ENCODE peak calls at places on chromosomes 4 and X, in four cellular contexts. U is body of pancreas; H is HEK293T; L is activated naive CD8-positive, alpha-beta T cell treated with anti-CD3 and anti-CD28 coated beads, Interleukin-2, amount 10 ng/mL, durations not matched to agents 7 days and 5 days. R is an unnamed sample.
A peak's percentile ranks its signal among the peaks of the same experiment; 100 is the strongest.

GRCh38 chr4:118018381-118018780 is 15.9 kb upstream of the NDST3 start:
- DNase-seq in U (no peak), H (no peak), L (no peak), R (no peak)

GRCh38 chr4:52551487-52551886 is 107.6 kb downstream of the USP46 start:
- DNase-seq in L (no peak), U (no peak), H (no peak), R (no peak)

GRCh38 chr4:73383452-73383851 is 20.6 kb upstream of the ALB start:
- DNase-seq in U (peak; percentile 37), L (no peak), H (no peak), R (no peak)

GRCh38 chr4:146916479-146917076 is 29.1 kb downstream of the TTC29 start:
- DNase-seq in L (no peak), U (no peak), H (no peak), R (no peak)

GRCh38 chr4:108247511-108248088 is 78.9 kb upstream of the LEF1 start:
- DNase-seq in L (no peak), U (no peak), H (peak; percentile 72), R (no peak)

GRCh38 chr4:122668241-122668640 is 47.4 kb upstream of the IL21 start:
- DNase-seq in L (no peak), U (no peak), H (no peak), R (no peak)

GRCh38 chr4:6694177-6694901 is 661 bp downstream of the S100P start:
- DNase-seq in L (no peak), U (no peak), H (no peak), R (no peak)

GRCh38 chr4:186854256-186854655 is 130.6 kb upstream of the FAT1 start:
- DNase-seq in L (no peak), U (no peak), H (no peak), R (no peak)

GRCh38 chrX:134513091-134513490 is 53.1 kb downstream of the HPRT1 start:
- DNase-seq in L (no peak), U (no peak), H (no peak), R (no peak)

GRCh38 chr4:139560396-139561084 is 4.5 kb upstream of the SETD7 start:
- DNase-seq in H (no peak), L (no peak), U (no peak), R (no peak)

GRCh38 chr4:40193018-40193571 is 3.7 kb upstream of the RHOH start:
- DNase-seq in H (no peak), L (peak; percentile 65), U (no peak), R (no peak)

GRCh38 chr4:74755486-74755885 is 38.8 kb downstream of the BTC start:
- DNase-seq in U (no peak), H (no peak), L (no peak), R (no peak)

GRCh38 chr4:185282968-185283367 is 73.6 kb downstream of the SNX25 start:
- DNase-seq in L (no peak), H (no peak), U (no peak), R (no peak)

GRCh38 chrX:51144828-51145442 is 187.7 kb upstream of the NUDT10 start:
- DNase-seq in H (peak; percentile 57), L (no peak), U (peak; percentile 28), R (peak; percentile 19)

GRCh38 chrX:9494806-9495205 is 29.9 kb downstream of the TBL1X start:
- DNase-seq in L (no peak), U (no peak), H (no peak), R (no peak)

GRCh38 chr4:183960021-183960420 is 54.9 kb downstream of the STOX2 start:
- DNase-seq in U (peak; percentile 71), L (no peak), H (peak; percentile 72), R (peak; percentile 5)

GRCh38 chr4:40256329-40256728 is 59.5 kb downstream of the RHOH start:
- DNase-seq in U (no peak), H (no peak), L (no peak), R (peak; percentile 34)

GRCh38 chrX:55187281-55187680 is 32.9 kb upstream of the PAGE5 start:
- DNase-seq in L (no peak), U (no peak), H (no peak), R (no peak)

GRCh38 chr4:14783011-14783877 is 219.0 kb upstream of the CPEB2 start:
- DNase-seq in U (no peak), H (no peak), L (no peak), R (no peak)

GRCh38 chrX:143615851-143616250 is 20.1 kb downstream of the SLITRK4 start:
- DNase-seq in U (no peak), L (no peak), H (no peak), R (no peak)

GRCh38 chr4:56818797-56819196 is 2.7 kb downstream of the SPINK2 start:
- DNase-seq in L (no peak), U (no peak), H (no peak), R (no peak)

GRCh38 chrX:47133493-47133892 is 11.0 kb downstream of the NDUFB11 start:
- DNase-seq in U (no peak), L (no peak), H (no peak), R (no peak)